ENCODE peak calls at places on chromosomes 3 and 15, in seven cellular contexts. C, M, T, K, X, B and S are unnamed samples.

GRCh38 chr15:75727031-75727531 is 14.4 kb upstream of the CSPG4 start:
- DNase-seq in X (no peak), K (no peak), B (no peak), T (no peak), M (no peak), C (no peak), S (no peak)

GRCh38 chr3:45635475-45636256 is 41.1 kb downstream of the LIMD1 start:
- DNase-seq in X (no peak), B (peak; percentile 52), T (no peak), K (no peak), M (peak; percentile 94), C (peak; percentile 86), S (peak; percentile 61)

GRCh38 chr3:28308196-28308595 is 40.3 kb upstream of the ZCWPW2 start:
- DNase-seq in T (no peak), B (no peak), M (no peak), K (no peak), C (no peak), X (no peak), S (no peak)

GRCh38 chr3:13513913-13514517 is 33.9 kb downstream of the HDAC11 start:
- DNase-seq in C (peak; percentile 78), B (no peak), K (no peak), T (no peak), M (no peak), X (no peak), S (peak; percentile 79)

GRCh38 chr3:14322001-14322400 is 80.4 kb upstream of the SLC6A6 start:
- DNase-seq in M (no peak), T (no peak), B (no peak), K (no peak), C (no peak), X (no peak), S (no peak)

GRCh38 chr3:124886168-124887051 is 755 bp downstream of the ITGB5 start:
- DNase-seq in C (peak; percentile 81), T (no peak), B (peak; percentile 84), X (peak; percentile 77), M (peak; percentile 72), K (no peak), S (peak; percentile 56)

GRCh38 chr15:58453931-58454793 is 22.4 kb downstream of the LIPC start:
- DNase-seq in B (no peak), T (no peak), X (no peak), K (no peak), C (peak; percentile 16), M (no peak), S (no peak)

GRCh38 chr3:49415931-49416601 is 3.8 kb downstream of the TCTA start:
- DNase-seq in X (no peak), B (no peak), K (peak; percentile 89), C (no peak), M (no peak), T (no peak), S (no peak)

GRCh38 chr3:108106031-108106430 is 15.2 kb upstream of the CD47 start:
- DNase-seq in T (no peak), X (no peak), B (no peak), C (peak; percentile 79), M (no peak), K (no peak), S (no peak)

GRCh38 chr3:13289771-13290285 is 130.3 kb downstream of the NUP210 start:
- DNase-seq in C (no peak), K (no peak), T (no peak), X (no peak), M (no peak), B (no peak), S (no peak)

GRCh38 chr3:39107874-39108308 is 411 bp downstream of the TTC21A start:
- DNase-seq in X (no peak), B (no peak), K (no peak), T (no peak), M (no peak), C (peak; percentile 66), S (no peak)

GRCh38 chr3:109025896-109026295 is 72.2 kb upstream of the GUCA1C start:
- DNase-seq in M (no peak), C (no peak), T (no peak), B (no peak), K (no peak), X (no peak), S (no peak)

GRCh38 chr3:143140550-143140949 is 21.0 kb downstream of the CHST2 start:
- DNase-seq in K (no peak), X (no peak), C (no peak), M (no peak), B (no peak), T (no peak), S (no peak)

GRCh38 chr3:71050521-71051258 is 532.8 kb downstream of the FOXP1 start:
- DNase-seq in C (no peak), B (no peak), K (no peak), M (no peak), T (no peak), X (no peak), S (no peak)

GRCh38 chr3:29514170-29514569 is 233.3 kb downstream of the RBMS3 start:
- DNase-seq in B (no peak), T (no peak), C (peak; percentile 57), K (peak; percentile 11), M (no peak), X (no peak), S (no peak)
- H3K27ac ChIP-seq in B (no peak overlapping the region), T (no peak overlapping the region), C (peak overlapping the region; percentile 27), K (no peak overlapping the region), M (no peak overlapping the region), X (peak overlapping the region; percentile 65), S (no peak overlapping the region)

GRCh38 chr3:9833078-9833477 is 10.7 kb downstream of the RPUSD3 start:
- DNase-seq in M (no peak), T (no peak), X (no peak), B (no peak), C (no peak), K (no peak), S (no peak)
- H3K4me1 ChIP-seq in M (no peaks in the 10 kb centered on the region), T (no peaks in the 10 kb centered on the region), X (no peaks in the 10 kb centered on the region), B (no peaks in the 10 kb centered on the region), C (no peaks in the 10 kb centered on the region), K (no peaks in the 10 kb centered on the region), S (no peaks in the 10 kb centered on the region)

GRCh38 chr3:7871161-7871560 is 630.5 kb upstream of the LMCD1 start:
- DNase-seq in B (no peak), T (no peak), C (no peak), K (no peak), M (no peak), X (no peak), S (no peak)
- H3K9me2 ChIP-seq in B (no peaks in the 10 kb centered on the region), T (no peaks in the 10 kb centered on the region), C (no peaks in the 10 kb centered on the region), K (no peaks in the 10 kb centered on the region), M (peaks cover 19% of the 10 kb centered on the region), X (no peaks in the 10 kb centered on the region), S (no peaks in the 10 kb centered on the region)

GRCh38 chr15:89899303-89899946 is 5.6 kb upstream of the AP3S2 start:
- DNase-seq in X (no peak), K (no peak), B (no peak), M (no peak), T (no peak), C (no peak), S (no peak)
- H3K27ac ChIP-seq in X (no peak overlapping the region), K (no peak overlapping the region), B (peak overlapping the region; percentile 23), M (no peak overlapping the region), T (no peak overlapping the region), C (no peak overlapping the region), S (no peak overlapping the region)

GRCh38 chr3:11587766-11588165 is 55.9 kb downstream of the VGLL4 start:
- DNase-seq in X (no peak), B (no peak), M (no peak), C (no peak), K (no peak), T (no peak), S (no peak)
- H3K4me1 ChIP-seq in X (peaks cover 45% of the 10 kb centered on the region), B (peaks cover 46% of the 10 kb centered on the region), M (peaks cover 40% of the 10 kb centered on the region), C (peaks cover 69% of the 10 kb centered on the region), K (peaks cover 25% of the 10 kb centered on the region), T (peaks cover 24% of the 10 kb centered on the region), S (peaks cover 25% of the 10 kb centered on the region)